ENCODE peak calls at places on chromosomes 4 and X, in ten cellular contexts. One of them, this sample, is unnamed.

GRCh38 chr4:8236141-8236919 is 33.2 kb upstream of the HTRA3 start:
- DNase-seq in H9: no peak
- DNase-seq in K562: no peak
- DNase-seq in GM23248: no peak
- DNase-seq in mesenchymal stem cell: no peak
- DNase-seq in mammary epithelial cell: no peak
- DNase-seq in Karpas-422: no peak
- DNase-seq in OCI-LY7: peak; percentile 22
- DNase-seq in IMR-90: no peak
- DNase-seq in HCT116: no peak
- DNase-seq in this sample: no peak

GRCh38 chr4:81506731-81507130 is 35.0 kb upstream of the RASGEF1B start:
- DNase-seq in H9: no peak
- DNase-seq in K562: no peak
- DNase-seq in GM23248: no peak
- DNase-seq in mesenchymal stem cell: no peak
- DNase-seq in mammary epithelial cell: no peak
- DNase-seq in Karpas-422: no peak
- DNase-seq in OCI-LY7: no peak
- DNase-seq in IMR-90: no peak
- DNase-seq in HCT116: no peak
- DNase-seq in this sample: no peak

GRCh38 chr4:47278631-47279030 is 184.9 kb downstream of the COMMD8 start:
- DNase-seq in H9: no peak
- DNase-seq in K562: no peak
- DNase-seq in GM23248: no peak
- DNase-seq in mesenchymal stem cell: no peak
- DNase-seq in mammary epithelial cell: no peak
- DNase-seq in Karpas-422: no peak
- DNase-seq in OCI-LY7: no peak
- DNase-seq in IMR-90: no peak
- DNase-seq in HCT116: no peak
- DNase-seq in this sample: no peak

GRCh38 chr4:41256131-41256739 is 493 bp upstream of the UCHL1 start:
- DNase-seq in H9: no peak
- DNase-seq in K562: no peak
- DNase-seq in GM23248: peak; percentile 36
- DNase-seq in mesenchymal stem cell: peak; percentile 67
- DNase-seq in mammary epithelial cell: no peak
- DNase-seq in Karpas-422: no peak
- DNase-seq in OCI-LY7: peak; percentile 27
- DNase-seq in IMR-90: peak; percentile 74
- DNase-seq in HCT116: no peak
- DNase-seq in this sample: peak; percentile 70

GRCh38 chr4:188781655-188782054 is 642.4 kb downstream of the TRIML1 start:
- DNase-seq in H9: peak; percentile 55
- DNase-seq in K562: no peak
- DNase-seq in GM23248: peak; percentile 4
- DNase-seq in mesenchymal stem cell: peak; percentile 43
- DNase-seq in mammary epithelial cell: no peak
- DNase-seq in Karpas-422: peak; percentile 41
- DNase-seq in OCI-LY7: no peak
- DNase-seq in IMR-90: peak; percentile 16
- DNase-seq in HCT116: peak; percentile 21
- DNase-seq in this sample: no peak

GRCh38 chr4:185039508-185040273 is 21.4 kb downstream of the HELT start:
- DNase-seq in H9: peak; percentile 64
- DNase-seq in K562: peak; percentile 75
- DNase-seq in GM23248: peak; percentile 74
- DNase-seq in mesenchymal stem cell: peak; percentile 56
- DNase-seq in mammary epithelial cell: peak; percentile 35
- DNase-seq in Karpas-422: peak; percentile 71
- DNase-seq in OCI-LY7: peak; percentile 80
- DNase-seq in IMR-90: peak; percentile 68
- DNase-seq in HCT116: peak; percentile 62
- DNase-seq in this sample: peak; percentile 86

GRCh38 chrX:110317079-110317819 is 636 bp downstream of the AMMECR1 start:
- DNase-seq in H9: no peak
- DNase-seq in K562: peak; percentile 36
- DNase-seq in GM23248: peak; percentile 43
- DNase-seq in mesenchymal stem cell: peak; percentile 28
- DNase-seq in mammary epithelial cell: no peak
- DNase-seq in Karpas-422: peak; percentile 65
- DNase-seq in OCI-LY7: peak; percentile 37
- DNase-seq in IMR-90: no peak
- DNase-seq in HCT116: no peak
- DNase-seq in this sample: no peak

GRCh38 chr4:121096629-121097028 is 24.3 kb upstream of the NDNF start:
- DNase-seq in H9: no peak
- DNase-seq in K562: peak; percentile 6
- DNase-seq in GM23248: peak; percentile 73
- DNase-seq in mesenchymal stem cell: peak; percentile 47
- DNase-seq in mammary epithelial cell: peak; percentile 7
- DNase-seq in Karpas-422: peak; percentile 73
- DNase-seq in OCI-LY7: peak; percentile 37
- DNase-seq in IMR-90: peak; percentile 52
- DNase-seq in HCT116: peak; percentile 24
- DNase-seq in this sample: peak; percentile 72

GRCh38 chr4:25238052-25238451 is 4.2 kb downstream of the PI4K2B start:
- DNase-seq in H9: no peak
- DNase-seq in K562: no peak
- DNase-seq in GM23248: no peak
- DNase-seq in mesenchymal stem cell: no peak
- DNase-seq in mammary epithelial cell: no peak
- DNase-seq in Karpas-422: no peak
- DNase-seq in OCI-LY7: no peak
- DNase-seq in IMR-90: peak; percentile 7
- DNase-seq in HCT116: no peak
- DNase-seq in this sample: no peak

GRCh38 chrX:154074199-154074598 is 23.3 kb downstream of the MECP2 start:
- DNase-seq in H9: no peak
- DNase-seq in K562: no peak
- DNase-seq in GM23248: peak; percentile 71
- DNase-seq in mesenchymal stem cell: peak; percentile 46
- DNase-seq in mammary epithelial cell: peak; percentile 54
- DNase-seq in Karpas-422: no peak
- DNase-seq in OCI-LY7: no peak
- DNase-seq in IMR-90: peak; percentile 73
- DNase-seq in HCT116: no peak
- DNase-seq in this sample: peak; percentile 44

GRCh38 chr4:23889814-23890269 is at the start of gene PPARGC1A:
- DNase-seq in H9: no peak
- DNase-seq in K562: no peak
- DNase-seq in GM23248: peak; percentile 45
- DNase-seq in mesenchymal stem cell: peak; percentile 67
- DNase-seq in mammary epithelial cell: peak; percentile 16
- DNase-seq in Karpas-422: no peak
- DNase-seq in OCI-LY7: no peak
- DNase-seq in IMR-90: peak; percentile 50
- DNase-seq in HCT116: no peak
- DNase-seq in this sample: peak; percentile 61

GRCh38 chr4:121939690-121940089 is 12.2 kb downstream of the TRPC3 start:
- DNase-seq in H9: no peak
- DNase-seq in K562: no peak
- DNase-seq in GM23248: no peak
- DNase-seq in mesenchymal stem cell: peak; percentile 69
- DNase-seq in mammary epithelial cell: no peak
- DNase-seq in Karpas-422: no peak
- DNase-seq in OCI-LY7: no peak
- DNase-seq in IMR-90: peak; percentile 12
- DNase-seq in HCT116: no peak
- DNase-seq in this sample: peak; percentile 21

DNA sequence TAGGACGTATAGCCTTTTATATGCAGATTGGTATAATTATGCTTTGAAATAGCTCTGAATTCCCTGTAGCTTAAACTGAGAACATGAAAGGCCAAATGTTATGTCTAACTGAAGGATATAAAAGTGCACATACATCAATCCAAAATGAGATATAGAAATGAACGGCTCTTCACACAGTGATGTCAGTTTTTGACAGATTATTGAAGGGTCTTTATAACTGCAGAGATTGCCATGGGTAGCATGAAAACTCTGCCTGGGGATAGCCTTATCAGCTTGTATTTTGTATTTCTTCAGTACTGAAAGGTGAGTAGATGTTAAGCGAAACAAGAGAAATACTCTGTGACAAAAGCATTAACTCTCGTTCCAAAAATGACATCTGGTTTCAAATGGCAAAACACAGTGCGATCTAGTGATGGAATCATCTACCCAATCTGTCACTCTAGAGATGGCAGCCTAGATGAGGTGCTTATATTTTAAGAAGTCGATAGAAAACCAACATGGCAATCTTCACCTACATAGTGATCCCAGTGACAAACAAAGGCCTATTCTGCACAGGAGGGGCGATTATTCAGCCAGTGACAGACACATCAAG is 59.7 kb downstream of the PCDH10 start:
- DNase-seq in H9: no peak
- DNase-seq in K562: no peak
- DNase-seq in GM23248: no peak
- DNase-seq in mesenchymal stem cell: no peak
- DNase-seq in mammary epithelial cell: no peak
- DNase-seq in Karpas-422: no peak
- DNase-seq in OCI-LY7: no peak
- DNase-seq in IMR-90: no peak
- DNase-seq in HCT116: no peak
- DNase-seq in this sample: no peak
- H2AFZ ChIP-seq in H9: no peak overlapping the region
- H2AFZ ChIP-seq in K562: no peak overlapping the region
- H2AFZ ChIP-seq in GM23248: no peak overlapping the region
- H2AFZ ChIP-seq in mesenchymal stem cell: no peak overlapping the region
- H2AFZ ChIP-seq in mammary epithelial cell: no peak overlapping the region
- H2AFZ ChIP-seq in Karpas-422: peak overlapping the region; percentile 88
- H2AFZ ChIP-seq in OCI-LY7: no peak overlapping the region
- H2AFZ ChIP-seq in IMR-90: no peak overlapping the region
- H2AFZ ChIP-seq in HCT116: no peak overlapping the region
- H2AFZ ChIP-seq in this sample: no peak overlapping the region

GRCh38 chr4:88320780-88321373 is 36.5 kb upstream of the PPM1K start:
- DNase-seq in H9: peak; percentile 28
- DNase-seq in K562: no peak
- DNase-seq in GM23248: peak; percentile 3
- DNase-seq in mesenchymal stem cell: peak; percentile 49
- DNase-seq in mammary epithelial cell: no peak
- DNase-seq in Karpas-422: peak; percentile 90
- DNase-seq in OCI-LY7: peak; percentile 89
- DNase-seq in IMR-90: no peak
- DNase-seq in HCT116: no peak
- DNase-seq in this sample: peak; percentile 1
- H2AFZ ChIP-seq in H9: peak overlapping the region; percentile 1
- H2AFZ ChIP-seq in K562: no peak overlapping the region
- H2AFZ ChIP-seq in GM23248: peak overlapping the region; percentile 60
- H2AFZ ChIP-seq in mesenchymal stem cell: peak overlapping the region; percentile 86
- H2AFZ ChIP-seq in mammary epithelial cell: peak overlapping the region; percentile 84
- H2AFZ ChIP-seq in Karpas-422: peak overlapping the region; percentile 40
- H2AFZ ChIP-seq in OCI-LY7: peak overlapping the region; percentile 66
- H2AFZ ChIP-seq in IMR-90: no peak overlapping the region
- H2AFZ ChIP-seq in HCT116: no peak overlapping the region
- H2AFZ ChIP-seq in this sample: no peak overlapping the region

GRCh38 chr4:156560701-156561100 is 410.9 kb downstream of the PDGFC start:
- DNase-seq in H9: no peak
- DNase-seq in K562: no peak
- DNase-seq in GM23248: peak; percentile 24
- DNase-seq in mesenchymal stem cell: peak; percentile 26
- DNase-seq in mammary epithelial cell: peak; percentile 41
- DNase-seq in Karpas-422: no peak
- DNase-seq in OCI-LY7: no peak
- DNase-seq in IMR-90: peak; percentile 52
- DNase-seq in HCT116: no peak
- DNase-seq in this sample: peak; percentile 37
- H2AFZ ChIP-seq in H9: no peak overlapping the region
- H2AFZ ChIP-seq in K562: no peak overlapping the region
- H2AFZ ChIP-seq in GM23248: no peak overlapping the region
- H2AFZ ChIP-seq in mesenchymal stem cell: no peak overlapping the region
- H2AFZ ChIP-seq in mammary epithelial cell: peak overlapping the region; percentile 73
- H2AFZ ChIP-seq in Karpas-422: no peak overlapping the region
- H2AFZ ChIP-seq in OCI-LY7: no peak overlapping the region
- H2AFZ ChIP-seq in IMR-90: no peak overlapping the region
- H2AFZ ChIP-seq in HCT116: no peak overlapping the region
- H2AFZ ChIP-seq in this sample: no peak overlapping the region

DNA sequence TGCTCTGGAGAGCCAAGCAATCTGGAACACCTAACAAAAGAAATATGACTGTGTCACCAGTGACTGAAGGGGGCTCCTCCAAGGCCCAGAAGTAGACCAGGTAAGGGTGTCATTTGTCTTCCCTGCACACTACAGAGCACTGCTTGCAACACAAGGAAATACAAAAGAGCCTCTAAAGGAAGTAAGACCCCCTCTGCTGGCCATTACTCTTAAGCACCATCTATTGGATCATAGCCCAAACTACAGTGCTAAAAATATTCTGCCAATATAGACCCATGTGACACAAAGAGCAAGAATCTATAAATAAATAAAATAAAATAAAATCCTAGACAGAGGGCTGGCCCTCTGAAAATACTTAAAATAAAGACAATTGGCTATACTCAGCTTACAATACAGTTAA is 528.7 kb downstream of the TMA16 start:
- DNase-seq in H9: no peak
- DNase-seq in K562: no peak
- DNase-seq in GM23248: no peak
- DNase-seq in mesenchymal stem cell: no peak
- DNase-seq in mammary epithelial cell: no peak
- DNase-seq in Karpas-422: peak; percentile 72
- DNase-seq in OCI-LY7: peak; percentile 19
- DNase-seq in IMR-90: no peak
- DNase-seq in HCT116: peak; percentile 12
- DNase-seq in this sample: no peak
- H2AFZ ChIP-seq in H9: no peak overlapping the region
- H2AFZ ChIP-seq in K562: no peak overlapping the region
- H2AFZ ChIP-seq in GM23248: no peak overlapping the region
- H2AFZ ChIP-seq in mesenchymal stem cell: no peak overlapping the region
- H2AFZ ChIP-seq in mammary epithelial cell: no peak overlapping the region
- H2AFZ ChIP-seq in Karpas-422: no peak overlapping the region
- H2AFZ ChIP-seq in OCI-LY7: no peak overlapping the region
- H2AFZ ChIP-seq in IMR-90: no peak overlapping the region
- H2AFZ ChIP-seq in HCT116: peak overlapping the region; percentile 39
- H2AFZ ChIP-seq in this sample: no peak overlapping the region

DNA sequence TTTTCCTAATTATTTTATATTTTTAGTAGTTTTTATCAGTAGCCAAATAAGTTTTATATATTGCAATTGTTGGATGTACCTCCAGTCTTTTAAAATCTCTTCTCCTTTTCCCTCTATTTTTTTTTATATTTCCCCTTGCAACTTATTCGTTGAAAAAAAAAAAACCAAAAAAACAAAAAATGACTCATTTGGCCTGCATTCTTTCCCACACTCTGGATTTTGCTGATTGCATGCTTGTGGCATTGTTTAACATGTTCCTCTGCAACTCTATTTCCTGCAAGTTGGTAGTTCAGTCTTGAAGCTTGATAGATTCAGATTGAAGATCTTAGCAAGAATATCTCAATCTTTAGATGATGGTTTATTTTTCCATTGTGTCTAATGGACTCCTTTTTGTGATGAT is 260.6 kb upstream of the BOD1L1 start:
- DNase-seq in H9: no peak
- DNase-seq in K562: no peak
- DNase-seq in GM23248: peak; percentile 91
- DNase-seq in mesenchymal stem cell: peak; percentile 90
- DNase-seq in mammary epithelial cell: peak; percentile 76
- DNase-seq in Karpas-422: no peak
- DNase-seq in OCI-LY7: no peak
- DNase-seq in IMR-90: peak; percentile 93
- DNase-seq in HCT116: no peak
- DNase-seq in this sample: peak; percentile 93
- H2AFZ ChIP-seq in H9: no peak overlapping the region
- H2AFZ ChIP-seq in K562: no peak overlapping the region
- H2AFZ ChIP-seq in GM23248: no peak overlapping the region
- H2AFZ ChIP-seq in mesenchymal stem cell: no peak overlapping the region
- H2AFZ ChIP-seq in mammary epithelial cell: no peak overlapping the region
- H2AFZ ChIP-seq in Karpas-422: no peak overlapping the region
- H2AFZ ChIP-seq in OCI-LY7: no peak overlapping the region
- H2AFZ ChIP-seq in IMR-90: no peak overlapping the region
- H2AFZ ChIP-seq in HCT116: no peak overlapping the region
- H2AFZ ChIP-seq in this sample: no peak overlapping the region